ENCODE peak calls at places on chromosome 11, in four cellular contexts. E, C, K and O are unnamed samples.

GRCh38 chr11:11513438-11513837 is 108.4 kb downstream of the GALNT18 start:
- DNase-seq in E (no peak), C (no peak), K (no peak), O (no peak)

GRCh38 chr11:66867425-66868040 is 10.7 kb downstream of the LRFN4 start:
- DNase-seq in E (no peak), C (no peak), K (no peak), O (no peak)

GRCh38 chr11:76153609-76153949 is 52.7 kb downstream of the WNT11 start:
- DNase-seq in E (peak; percentile 82), C (no peak), K (no peak), O (no peak)

GRCh38 chr11:70725272-70725671 is 326.9 kb downstream of the CTTN start:
- DNase-seq in E (no peak), C (no peak), K (no peak), O (no peak)

GRCh38 chr11:57515332-57516060 is at the start of gene SLC43A1:
- DNase-seq in E (peak; percentile 91), C (peak; percentile 58), K (peak; percentile 60), O (peak; percentile 56)

GRCh38 chr11:7515544-7515943 is 1.7 kb downstream of the PPFIBP2 start:
- DNase-seq in E (no peak), C (no peak), K (no peak), O (no peak)

GRCh38 chr11:7020183-7020917 is at the start of the genes NLRP14 and ZNF214:
- DNase-seq in E (peak; percentile 98), C (peak; percentile 94), K (peak; percentile 94), O (peak; percentile 73)

GRCh38 chr11:110763249-110764011 is 51.2 kb upstream of the ARHGAP20 start:
- DNase-seq in E (peak; percentile 86), C (peak; percentile 52), K (peak; percentile 89), O (no peak)

GRCh38 chr11:32012066-32012465 is 78.8 kb upstream of the RCN1 start:
- DNase-seq in E (no peak), C (no peak), K (no peak), O (no peak)

DNA sequence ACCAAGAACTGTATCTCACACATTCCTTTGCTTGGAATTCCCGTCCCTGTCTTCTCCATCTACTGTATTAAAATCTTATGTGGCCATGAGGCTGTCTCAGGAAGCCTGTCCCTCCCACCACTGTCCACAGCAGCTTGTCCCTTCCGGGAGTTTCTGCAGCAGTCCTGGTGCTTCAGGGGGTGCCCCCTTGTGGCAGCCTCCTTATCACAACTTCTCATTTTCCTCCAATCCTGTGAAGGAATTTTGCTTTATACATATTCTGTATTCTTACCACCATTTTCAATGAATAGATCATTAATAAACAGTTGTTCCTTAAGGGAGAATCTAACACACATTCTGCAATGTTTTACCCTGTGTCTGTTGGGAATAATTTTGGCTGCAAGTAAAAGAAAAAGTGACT is 220.4 kb upstream of the RAG2 start:
- DNase-seq in E (peak; percentile 1), C (peak; percentile 8), K (no peak), O (no peak)
- TF ChIP-seq CTCF in E (peak; percentile 25), C (peak; percentile 16), K (no peak), O (peak; percentile 33)

DNA sequence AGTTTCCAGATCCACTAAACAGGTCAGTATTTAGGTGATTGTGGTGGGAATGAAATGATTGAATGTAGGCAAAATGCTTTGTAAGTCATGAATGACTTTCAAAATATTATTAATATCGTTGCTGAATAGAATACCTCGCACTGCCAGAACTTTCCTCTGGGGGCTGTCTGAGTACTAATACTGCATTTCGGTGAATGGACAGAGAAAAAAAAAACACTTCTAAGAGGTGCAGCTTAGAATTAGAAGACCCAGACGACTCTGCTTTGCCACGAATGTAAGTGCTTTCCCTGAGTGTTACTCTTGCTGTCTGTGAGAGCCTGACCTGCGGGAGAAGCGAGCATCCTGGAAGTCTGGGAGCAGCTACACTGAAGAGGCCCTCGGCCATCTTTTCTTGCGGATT is 95.0 kb downstream of the SCN3B start:
- DNase-seq in E (peak; percentile 53), C (no peak), K (peak; percentile 31), O (no peak)
- TF ChIP-seq CTCF in E (peak; percentile 33), C (no peak), K (peak; percentile 35), O (no peak)

DNA sequence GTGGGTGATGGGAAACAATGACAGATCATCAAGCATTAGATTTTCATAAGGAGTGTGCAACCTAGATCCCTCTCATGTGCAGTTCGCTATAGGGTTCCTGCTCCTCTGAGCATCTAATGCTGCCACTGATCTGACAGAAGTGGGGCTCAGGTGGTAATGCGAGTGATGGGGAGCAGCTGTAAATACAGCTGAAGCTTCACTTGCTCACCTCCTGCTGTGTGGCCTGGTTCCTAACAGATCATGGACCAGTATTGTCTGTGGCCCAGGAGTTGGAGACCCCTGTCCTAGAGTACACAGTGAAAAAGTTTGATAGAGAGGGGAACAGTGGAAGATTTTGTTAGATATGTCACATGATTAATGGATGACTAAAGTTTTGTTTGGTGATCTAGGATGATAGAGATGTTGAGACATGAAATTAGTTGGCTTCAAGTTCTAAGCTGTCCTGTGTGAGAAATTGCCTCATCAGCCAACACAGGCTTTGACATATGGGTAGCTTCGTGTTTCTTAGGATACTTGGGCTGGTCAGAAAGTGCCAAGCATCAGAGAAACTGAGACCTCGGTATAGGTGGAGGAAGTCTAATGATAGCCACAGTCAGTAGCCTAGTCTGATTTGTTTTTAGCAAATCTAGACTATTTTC is 47.4 kb downstream of the ARHGEF12 start:
- DNase-seq in E (peak; percentile 38), C (no peak), K (peak; percentile 48), O (no peak)
- TF ChIP-seq CTCF in E (no peak), C (no peak), K (no peak), O (no peak)

DNA sequence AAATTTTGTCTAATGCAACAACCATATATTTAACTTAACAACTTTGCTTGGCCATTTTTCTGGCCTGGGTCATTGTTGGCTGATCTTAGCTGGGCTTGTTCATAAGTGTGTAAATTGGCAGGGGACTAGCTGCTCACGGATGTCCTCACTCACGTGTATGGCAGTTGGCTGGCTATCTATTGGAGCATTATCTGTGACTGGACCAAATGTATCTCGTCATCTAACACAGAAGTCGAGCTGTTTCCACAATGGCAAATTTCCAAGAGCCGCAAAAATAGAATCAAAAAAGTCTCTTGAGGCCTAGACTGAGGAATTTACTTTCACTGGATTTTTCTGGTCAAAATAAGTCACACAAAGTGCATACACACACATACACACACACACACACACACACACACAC is 893.3 kb downstream of the FAM181B start:
- DNase-seq in E (no peak), C (no peak), K (peak; percentile 40), O (no peak)
- TF ChIP-seq CTCF in E (no peak), C (no peak), K (no peak), O (no peak)

GRCh38 chr11:34512810-34513673 is 552 bp downstream of the ELF5 start:
- DNase-seq in E (peak; percentile 71), C (peak; percentile 61), K (peak; percentile 68), O (peak; percentile 61)
- TF ChIP-seq CTCF in E (peak; percentile 90), C (peak; percentile 70), K (peak; percentile 95), O (peak; percentile 68)

GRCh38 chr11:65100674-65101350 is 4.8 kb downstream of the VPS51 start:
- DNase-seq in E (peak; percentile 21), C (no peak), K (no peak), O (no peak)
- TF ChIP-seq CTCF in E (no peak), C (no peak), K (no peak), O (peak; percentile 44)

GRCh38 chr11:61294717-61295595 is at the start of gene VWCE:
- DNase-seq in E (peak; percentile 89), C (peak; percentile 38), K (peak; percentile 37), O (peak; percentile 73)
- TF ChIP-seq CTCF in E (peak; percentile 30), C (peak; percentile 15), K (peak; percentile 15), O (no peak)

GRCh38 chr11:5123802-5124521 is 14.2 kb downstream of the OR52A5 start:
- DNase-seq in E (peak; percentile 85), C (peak; percentile 48), K (peak; percentile 87), O (no peak)

GRCh38 chr11:5129457-5129877 is 8.7 kb downstream of the OR52A5 start:
- DNase-seq in E (peak; percentile 35), C (no peak), K (peak; percentile 15), O (no peak)

DNA sequence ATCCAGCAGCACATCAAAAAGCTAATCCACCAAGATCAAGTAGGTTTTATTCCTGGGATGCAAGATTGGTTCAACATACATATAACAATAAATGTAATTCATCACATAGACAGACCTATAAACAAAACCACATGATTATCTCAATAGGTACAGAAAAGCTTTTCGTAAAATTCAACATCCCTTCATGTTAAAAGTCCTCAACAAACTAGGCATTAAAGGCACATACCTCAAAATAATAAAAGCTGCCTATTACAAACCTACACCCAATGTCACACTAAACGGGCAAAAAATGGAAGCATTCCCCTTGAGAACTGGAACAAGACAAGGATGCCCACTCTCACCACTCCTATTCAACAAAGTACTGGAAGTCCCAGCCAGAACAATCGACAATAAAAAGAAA is 12.9 kb downstream of the OR52A5 start:
- DNase-seq in E (no peak), C (no peak), K (no peak), O (no peak)
- TF ChIP-seq CTCF in E (no peak), C (no peak), K (no peak), O (no peak)

GRCh38 chr11:108343714-108344113 is 120.8 kb downstream of the ATM start:
- DNase-seq in E (no peak), C (no peak), K (no peak), O (no peak)
- TF ChIP-seq CTCF in E (no peak), C (no peak), K (no peak), O (no peak)